ENCODE peak calls at places on chromosomes 1 and 21, in seven cellular contexts. U, N, O, C, B, K and A are unnamed samples.

GRCh38 chr1:179120736-179121135 is 38.9 kb downstream of the TOR3A start:
- DNase-seq in N (no peak), C (no peak), K (no peak), O (no peak), U (no peak), B (no peak), A (no peak)

GRCh38 chr1:218472885-218473284 is 127.7 kb downstream of the TGFB2 start:
- DNase-seq in N (no peak), C (no peak), K (no peak), B (no peak), O (no peak), U (no peak), A (no peak)

GRCh38 chr21:29332461-29333354 is 34.0 kb downstream of the BACH1 start:
- DNase-seq in N (no peak), B (peak; percentile 74), O (no peak), C (no peak), U (peak; percentile 77), K (no peak), A (peak; percentile 71)

GRCh38 chr1:1325288-1326074 is 879 bp downstream of the CPTP start:
- DNase-seq in K (no peak), O (peak; percentile 67), N (no peak), B (no peak), C (no peak), U (no peak), A (no peak)

GRCh38 chr1:209455666-209456065 is 127.8 kb upstream of the CAMK1G start:
- DNase-seq in C (no peak), B (no peak), K (no peak), O (no peak), N (no peak), U (no peak), A (no peak)

GRCh38 chr1:194292912-194293311 is 1106.5 kb upstream of the B3GALT2 start:
- DNase-seq in B (no peak), N (no peak), O (no peak), U (no peak), K (no peak), C (no peak), A (no peak)

GRCh38 chr1:205849619-205850355 is at the start of gene PM20D1:
- DNase-seq in K (no peak), O (peak; percentile 92), N (peak; percentile 55), B (peak; percentile 54), C (no peak), U (peak; percentile 69), A (peak; percentile 70)

GRCh38 chr1:983736-984475 is 2.0 kb upstream of the PERM1 start:
- DNase-seq in K (no peak), U (no peak), N (peak; percentile 58), B (no peak), O (peak; percentile 60), C (peak; percentile 83), A (no peak)

GRCh38 chr1:177172331-177172730 is 1.6 kb downstream of the BRINP2 start:
- DNase-seq in O (no peak), C (no peak), U (no peak), B (no peak), K (no peak), N (no peak), A (no peak)

GRCh38 chr1:21344750-21345443 is 54.6 kb upstream of the ECE1 start:
- DNase-seq in K (no peak), N (no peak), C (no peak), O (no peak), U (no peak), B (no peak), A (no peak)

GRCh38 chr1:226632169-226632884 is 83.8 kb downstream of the STUM start:
- DNase-seq in N (no peak), U (no peak), C (no peak), B (no peak), K (no peak), O (no peak), A (no peak)

GRCh38 chr1:15110128-15110866 is 43.2 kb upstream of the TMEM51 start:
- DNase-seq in C (no peak), N (no peak), U (no peak), O (no peak), B (no peak), K (no peak), A (no peak)

GRCh38 chr1:116762781-116763115 is 8.5 kb downstream of the CD2 start:
- DNase-seq in B (no peak), K (no peak), N (no peak), C (no peak), U (no peak), O (no peak), A (no peak)

GRCh38 chr1:11180342-11180744 is 8.8 kb upstream of the ANGPTL7 start:
- DNase-seq in B (peak; percentile 15), U (peak; percentile 49), O (no peak), K (no peak), N (no peak), C (no peak), A (peak; percentile 67)

GRCh38 chr1:204633665-204634064 is 51.9 kb downstream of the LRRN2 start:
- DNase-seq in K (no peak), C (no peak), O (no peak), N (no peak), U (no peak), B (no peak), A (no peak)

GRCh38 chr1:34590211-34590623 is 164.6 kb upstream of the GJB5 start:
- DNase-seq in U (no peak), B (no peak), N (no peak), C (no peak), K (peak; percentile 3), O (no peak), A (no peak)

GRCh38 chr1:159854101-159854692 is 8.3 kb downstream of the VSIG8 start:
- DNase-seq in U (no peak), C (peak; percentile 71), N (no peak), O (peak; percentile 85), K (no peak), B (peak; percentile 48), A (peak; percentile 53)

GRCh38 chr1:7366286-7366954 is 404.7 kb upstream of the VAMP3 start:
- DNase-seq in C (no peak), N (no peak), U (no peak), B (no peak), O (peak; percentile 30), K (no peak), A (no peak)

GRCh38 chr1:69976896-69977295 is 228.5 kb downstream of the LRRC40 start:
- DNase-seq in N (no peak), U (peak; percentile 69), C (no peak), B (peak; percentile 81), K (no peak), O (peak; percentile 13), A (peak; percentile 20)

GRCh38 chr1:54099211-54099610 is 45.8 kb downstream of the TCEANC2 start:
- DNase-seq in K (no peak), C (no peak), O (no peak), U (no peak), N (no peak), B (no peak), A (no peak)

GRCh38 chr1:75482951-75483350 is 128.0 kb downstream of the SLC44A5 start:
- DNase-seq in C (no peak), U (no peak), O (no peak), K (no peak), B (no peak), N (no peak), A (no peak)

GRCh38 chr1:178238722-178239510 is 145.0 kb downstream of the RASAL2 start:
- DNase-seq in N (no peak), K (no peak), C (no peak), B (peak; percentile 83), U (peak; percentile 98), O (no peak), A (peak; percentile 100)

GRCh38 chr1:87334351-87335174 is 5.9 kb downstream of the LMO4 start:
- DNase-seq in N (no peak), U (peak; percentile 36), C (peak; percentile 74), B (no peak), O (no peak), K (no peak), A (peak; percentile 42)

GRCh38 chr1:150562384-150563339 is 13.5 kb downstream of the ADAMTSL4 start:
- DNase-seq in O (peak; percentile 55), C (peak; percentile 50), U (no peak), N (peak; percentile 63), B (no peak), K (no peak), A (no peak)